ENCODE peak calls at places on chromosome 21, in seven cellular contexts. P is osteoblast, Y is HFFc6, E is brain microvascular endothelial cell, T is testis, A is transverse colon, C is AG10803. L is an unnamed sample.

GRCh38 chr21:37582613-37583012 is 216.0 kb downstream of the DYRK1A start:
- DNase-seq in P (peak), Y (peak), E (peak), T (peak), A (no peak), C (peak), L (no peak)

GRCh38 chr21:44820851-44821250 is 3.0 kb upstream of the SUMO3 start:
- DNase-seq in P (peak), Y (peak), E (peak), T (no peak), A (no peak), C (peak), L (no peak)

GRCh38 chr21:26715116-26715515 is 130.1 kb downstream of the ADAMTS1 start:
- DNase-seq in P (no peak), Y (no peak), E (no peak), T (no peak), A (no peak), C (no peak), L (no peak)

GRCh38 chr21:40668535-40669275 is 178.3 kb downstream of the DSCAM start:
- DNase-seq in P (no peak), Y (peak), E (no peak), T (no peak), A (no peak), C (no peak), L (no peak)

GRCh38 chr21:44914176-44914874 is 6.4 kb downstream of the ITGB2 start:
- DNase-seq in P (no peak), Y (no peak), E (no peak), T (no peak), A (peak), C (no peak), L (no peak)

GRCh38 chr21:45886610-45887026 is 95.0 kb upstream of the COL6A1 start:
- DNase-seq in P (no peak), Y (no peak), E (no peak), T (no peak), A (no peak), C (no peak), L (no peak)

GRCh38 chr21:43277481-43278351 is 108.9 kb downstream of the CRYAA start:
- DNase-seq in P (peak), Y (no peak), E (no peak), T (no peak), A (no peak), C (peak), L (no peak)

GRCh38 chr21:42988234-42988965 is 14.0 kb downstream of the PKNOX1 start:
- DNase-seq in P (peak), Y (peak), E (no peak), T (no peak), A (no peak), C (peak), L (no peak)

GRCh38 chr21:37503848-37504467 is 137.4 kb downstream of the DYRK1A start:
- DNase-seq in P (peak), Y (peak), E (peak), T (no peak), A (no peak), C (peak), L (no peak)

GRCh38 chr21:42629856-42630410 is 23.5 kb upstream of the PDE9A start:
- DNase-seq in P (no peak), Y (no peak), E (no peak), T (no peak), A (peak), C (no peak), L (no peak)

GRCh38 chr21:41927727-41928409 is 25.9 kb downstream of the C2CD2 start:
- DNase-seq in P (no peak), Y (no peak), E (no peak), T (no peak), A (no peak), C (no peak), L (no peak)

GRCh38 chr21:42959754-42960153 is 14.6 kb upstream of the PKNOX1 start:
- DNase-seq in P (no peak), Y (no peak), E (no peak), T (no peak), A (no peak), C (no peak), L (no peak)

GRCh38 chr21:44299458-44300261 is at the start of gene PFKL:
- DNase-seq in P (peak), Y (peak), E (peak), T (peak), A (peak), C (peak), L (no peak)

GRCh38 chr21:10539956-10540355 is 18.6 kb downstream of the TPTE start:
- DNase-seq in P (no peak), Y (no peak), E (no peak), T (no peak), A (no peak), C (no peak), L (no peak)

GRCh38 chr21:44258056-44258725 is 3.5 kb downstream of the DNMT3L start:
- DNase-seq in P (peak), Y (no peak), E (no peak), T (no peak), A (no peak), C (no peak), L (no peak)

DNA sequence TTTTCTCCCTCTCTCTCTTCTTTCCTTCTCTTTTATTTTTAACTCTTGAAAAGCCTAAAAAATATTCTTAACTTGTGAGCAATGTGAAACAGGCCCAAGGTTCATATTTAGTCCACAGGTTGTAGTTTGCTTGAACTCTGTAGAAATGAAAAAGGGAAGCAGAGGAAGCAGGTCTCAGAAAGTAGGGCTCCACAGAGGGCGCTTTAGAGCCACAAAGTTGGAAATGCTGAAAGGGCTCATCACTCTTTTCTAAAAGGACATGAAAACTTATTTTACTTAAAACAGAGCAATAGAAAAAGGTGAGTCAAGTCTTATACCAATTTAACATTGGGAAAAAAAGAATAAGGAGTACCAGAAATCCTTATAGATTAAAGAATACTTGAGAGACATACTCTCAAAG is 247.0 kb downstream of the USP25 start:
- DNase-seq in P (no peak), Y (no peak), E (no peak), T (no peak), A (no peak), C (no peak), L (no peak)
- TF ChIP-seq CTCF in P (peak), Y (peak), E (peak), T (no peak), A (no peak), C (peak), L (peak)

GRCh38 chr21:38960251-38960650 is 154.5 kb downstream of the ETS2 start:
- DNase-seq in P (no peak), Y (no peak), E (no peak), T (no peak), A (no peak), C (no peak), L (no peak)
- TF ChIP-seq CTCF in P (no peak), Y (no peak), E (no peak), T (no peak), A (no peak), C (no peak), L (no peak)

GRCh38 chr21:36170823-36171222 is 14.2 kb downstream of the DOP1B start:
- DNase-seq in P (no peak), Y (no peak), E (no peak), T (no peak), A (no peak), C (no peak), L (no peak)

GRCh38 chr21:36175771-36176565 is 19.3 kb downstream of the DOP1B start:
- DNase-seq in P (no peak), Y (no peak), E (no peak), T (no peak), A (no peak), C (no peak), L (no peak)

GRCh38 chr21:36169465-36170128 is 13.0 kb downstream of the DOP1B start:
- DNase-seq in P (no peak), Y (no peak), E (no peak), T (no peak), A (no peak), C (no peak), L (no peak)

GRCh38 chr21:36171327-36171726 is 14.7 kb downstream of the DOP1B start:
- DNase-seq in P (no peak), Y (no peak), E (no peak), T (no peak), A (no peak), C (no peak), L (no peak)

DNA sequence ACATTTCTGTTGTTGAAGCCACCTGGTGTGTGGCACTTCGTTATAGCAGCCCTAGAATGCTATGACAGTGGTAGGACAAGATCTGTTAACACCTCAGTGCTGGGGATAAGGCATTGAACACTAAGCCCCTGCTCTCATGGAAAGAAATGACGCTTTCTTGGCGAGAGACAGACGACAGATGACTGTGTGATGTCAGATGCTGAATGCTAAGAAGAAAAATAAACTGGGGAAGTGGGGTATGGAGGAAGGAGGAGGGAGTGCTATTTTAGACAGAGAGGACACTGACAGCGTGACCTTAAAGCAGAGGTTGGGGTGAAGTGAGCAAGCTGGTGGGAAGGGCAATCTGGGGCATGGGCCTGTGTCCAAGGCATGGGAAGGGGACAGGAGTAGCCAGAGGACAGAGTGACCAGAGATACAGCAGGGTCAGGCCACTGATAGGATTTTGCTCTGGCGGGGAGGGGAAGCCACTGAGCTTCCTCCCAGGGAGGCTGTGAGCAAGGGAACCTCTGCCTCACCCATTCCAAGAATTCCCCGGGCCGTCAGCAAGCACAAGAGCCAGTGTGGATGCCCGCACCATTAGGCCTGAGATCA is 15.2 kb downstream of the DOP1B start:
- DNase-seq in P (no peak), Y (no peak), E (no peak), T (no peak), A (no peak), C (no peak), L (no peak)
- TF ChIP-seq CTCF in P (no peak), Y (no peak), E (no peak), T (no peak), A (no peak), C (no peak), L (no peak)

DNA sequence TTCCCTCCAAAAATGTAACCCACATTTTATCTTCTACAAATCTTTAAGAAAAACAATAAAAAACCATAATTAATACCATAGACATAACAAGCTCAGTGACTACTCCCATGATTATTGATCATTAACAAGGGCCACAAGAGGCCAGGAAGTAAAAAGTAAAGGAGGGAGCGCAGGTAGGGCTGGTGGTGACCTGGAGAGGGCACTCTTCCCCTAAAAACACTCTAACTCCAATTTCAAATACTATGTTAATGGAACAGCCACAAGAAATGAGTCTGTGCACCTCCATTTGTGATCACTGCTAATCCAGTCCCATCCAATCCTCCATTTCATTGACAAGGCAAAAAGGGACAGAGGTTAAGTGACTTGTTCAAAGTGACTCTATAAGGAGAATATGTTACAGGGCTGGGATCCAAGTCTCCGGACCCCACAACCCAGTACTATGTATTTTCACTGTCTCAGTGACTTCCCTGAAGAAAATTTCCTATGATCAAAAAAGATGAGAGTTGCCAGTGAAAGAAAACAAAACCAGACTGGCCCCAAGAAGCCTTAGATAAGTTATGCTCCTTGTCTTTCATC is 41.2 kb upstream of the CFAP298 start:
- DNase-seq in P (no peak), Y (no peak), E (peak), T (no peak), A (no peak), C (peak), L (no peak)
- TF ChIP-seq CTCF in P (peak), Y (peak), E (peak), T (peak), A (peak), C (peak), L (peak)

DNA sequence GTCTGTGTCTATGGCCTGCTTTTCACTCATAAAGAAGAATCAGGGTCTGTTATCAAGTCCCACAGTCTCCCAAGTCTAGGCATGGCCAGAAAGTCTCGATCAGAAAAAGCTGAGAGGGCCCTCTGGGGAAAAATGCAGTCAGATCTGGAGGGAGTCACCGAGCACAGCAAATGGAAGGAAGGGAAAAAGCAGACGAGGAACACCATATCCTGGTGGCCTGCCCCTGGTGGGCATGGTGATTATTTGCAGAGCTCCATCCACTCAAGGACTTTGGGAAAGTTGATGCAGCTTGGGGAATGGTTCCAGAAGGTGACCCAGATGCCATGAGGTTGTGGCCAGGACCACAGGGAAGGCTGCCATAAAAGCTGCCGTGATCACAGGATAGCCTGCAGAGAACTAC is 189.1 kb downstream of the CLIC6 start:
- DNase-seq in P (no peak), Y (no peak), E (no peak), T (no peak), A (no peak), C (no peak), L (no peak)
- TF ChIP-seq CTCF in P (peak), Y (peak), E (peak), T (no peak), A (no peak), C (peak), L (no peak)

GRCh38 chr21:16851054-16851453 is 661.8 kb upstream of the CXADR start:
- DNase-seq in P (no peak), Y (no peak), E (no peak), T (no peak), A (no peak), C (no peak), L (no peak)
- TF ChIP-seq CTCF in P (peak), Y (peak), E (no peak), T (no peak), A (peak), C (no peak), L (no peak)